ENCODE peak calls at places on chromosome 4, in six cellular contexts. N, T, D, Z, R and J are unnamed samples.

GRCh38 chr4:52265781-52266525 is 214.8 kb downstream of the SPATA18 start:
- DNase-seq in N (no peak), T (peak; percentile 40), D (no peak), Z (no peak), R (no peak), J (no peak)

GRCh38 chr4:42558156-42558555 is 98.7 kb downstream of the ATP8A1 start:
- DNase-seq in N (no peak), T (no peak), D (no peak), Z (no peak), R (no peak), J (no peak)

GRCh38 chr4:92163348-92163747 is 140.4 kb upstream of the GRID2 start:
- DNase-seq in N (no peak), T (no peak), D (no peak), Z (no peak), R (no peak), J (no peak)

GRCh38 chr4:1367230-1367935 is 20.4 kb downstream of the UVSSA start:
- DNase-seq in N (no peak), T (no peak), D (no peak), Z (no peak), R (no peak), J (no peak)

GRCh38 chr4:153294631-153295030 is 49.9 kb upstream of the MND1 start:
- DNase-seq in N (no peak), T (no peak), D (no peak), Z (peak; percentile 18), R (no peak), J (no peak)

GRCh38 chr4:86718152-86718551 is 124.0 kb downstream of the PTPN13 start:
- DNase-seq in N (no peak), T (no peak), D (no peak), Z (no peak), R (no peak), J (no peak)

GRCh38 chr4:186296481-186296880 is 30.5 kb downstream of the F11 start:
- DNase-seq in N (no peak), T (no peak), D (no peak), Z (no peak), R (no peak), J (no peak)

GRCh38 chr4:40956726-40957255 is 207.0 kb downstream of the NSUN7 start:
- DNase-seq in N (no peak), T (no peak), D (no peak), Z (no peak), R (no peak), J (no peak)

GRCh38 chr4:87209696-87210095 is 10.7 kb downstream of the KLHL8 start:
- DNase-seq in N (no peak), T (no peak), D (peak; percentile 36), Z (no peak), R (no peak), J (no peak)